ENCODE peak calls at places on chromosomes 11 and 22, in five cellular contexts. R is midbrain, Y is COR-L47, L is cerebellar cortex, E is M059J. P is an unnamed sample.

GRCh38 chr11:68707527-68707926 is 23.2 kb downstream of the GAL start:
- DNase-seq in R (no peak), Y (no peak), L (no peak), E (no peak), P (no peak)

GRCh38 chr22:30903876-30904460 is 64.6 kb downstream of the MORC2 start:
- DNase-seq in R (no peak), Y (no peak), L (peak), E (no peak), P (no peak)

GRCh38 chr11:65547446-65548125 is 10.6 kb downstream of the LTBP3 start:
- DNase-seq in R (no peak), Y (no peak), L (no peak), E (no peak), P (no peak)

GRCh38 chr11:76690736-76691135 is 20.2 kb upstream of the LRRC32 start:
- DNase-seq in R (no peak), Y (no peak), L (no peak), E (no peak), P (peak)

GRCh38 chr22:23499845-23500500 is 80.1 kb downstream of the IGLL1 start:
- DNase-seq in R (no peak), Y (no peak), L (no peak), E (no peak), P (no peak)

GRCh38 chr22:34111210-34111824 is 191.0 kb upstream of the LARGE1 start:
- DNase-seq in R (peak), Y (no peak), L (peak), E (no peak), P (peak)

GRCh38 chr22:46740910-46741785 is 3.1 kb upstream of the CERK start:
- DNase-seq in R (no peak), Y (no peak), L (no peak), E (no peak), P (no peak)

GRCh38 chr11:130700092-130700491 is 216.2 kb downstream of the SNX19 start:
- DNase-seq in R (no peak), Y (no peak), L (no peak), E (no peak), P (no peak)

GRCh38 chr11:126197277-126197939 is 14.0 kb downstream of the RPUSD4 start:
- DNase-seq in R (no peak), Y (no peak), L (no peak), E (peak), P (peak)

GRCh38 chr11:117888140-117888561 is 11.7 kb upstream of the FXYD6 start:
- DNase-seq in R (no peak), Y (no peak), L (no peak), E (no peak), P (no peak)

GRCh38 chr11:40274017-40274416 is 1185.4 kb downstream of the LRRC4C start:
- DNase-seq in R (no peak), Y (no peak), L (no peak), E (peak), P (no peak)

GRCh38 chr11:61926235-61926634 is 8.9 kb upstream of the RAB3IL1 start:
- DNase-seq in R (no peak), Y (no peak), L (no peak), E (no peak), P (no peak)

GRCh38 chr22:49999063-49999900 is 13.3 kb downstream of the IL17REL start:
- DNase-seq in R (no peak), Y (no peak), L (no peak), E (no peak), P (peak)

GRCh38 chr11:96339704-96340554 is 3.1 kb downstream of the MAML2 start:
- DNase-seq in R (peak), Y (no peak), L (peak), E (peak), P (no peak)

GRCh38 chr11:77075425-77075905 is 8.7 kb downstream of the CAPN5 start:
- DNase-seq in R (no peak), Y (no peak), L (no peak), E (no peak), P (no peak)

GRCh38 chr11:11871991-11872401 is 30.2 kb downstream of the USP47 start:
- DNase-seq in R (no peak), Y (no peak), L (peak), E (peak), P (no peak)

GRCh38 chr22:35380537-35381423 is at the start of gene HMOX1:
- DNase-seq in R (peak), Y (peak), L (peak), E (peak), P (peak)

GRCh38 chr11:68840661-68841653 is 759 bp downstream of the CPT1A start:
- DNase-seq in R (no peak), Y (no peak), L (no peak), E (peak), P (no peak)

GRCh38 chr11:64352099-64353005 is 6.6 kb upstream of the RPS6KA4 start:
- DNase-seq in R (no peak), Y (peak), L (peak), E (no peak), P (no peak)

P was measured in epithelial cell of esophagus.